ENCODE peak calls at places on chromosome X, in seven cellular contexts. One of them, this sample, is unnamed.
A peak's percentile ranks its signal among the peaks of the same experiment; 100 is the strongest.

GRCh38 chrX:140229187-140229586 is 263.9 kb upstream of the CXorf66 start:
- DNase-seq in ovary: no peak
- DNase-seq in K562: no peak
- DNase-seq in tibial nerve: no peak
- DNase-seq in upper lobe of left lung: no peak
- DNase-seq in SK-N-SH: no peak
- DNase-seq in sigmoid colon: no peak
- DNase-seq in this sample: no peak

GRCh38 chrX:100980608-100981497 is 11.3 kb downstream of the ARL13A start:
- DNase-seq in ovary: no peak
- DNase-seq in upper lobe of left lung: peak; percentile 85
- DNase-seq in tibial nerve: no peak
- DNase-seq in K562: no peak
- DNase-seq in sigmoid colon: no peak
- DNase-seq in SK-N-SH: no peak
- DNase-seq in this sample: no peak

GRCh38 chrX:136154998-136155397 is 7.7 kb downstream of the FHL1 start:
- DNase-seq in sigmoid colon: no peak
- DNase-seq in upper lobe of left lung: no peak
- DNase-seq in tibial nerve: no peak
- DNase-seq in ovary: no peak
- DNase-seq in K562: no peak
- DNase-seq in SK-N-SH: no peak
- DNase-seq in this sample: no peak

GRCh38 chrX:52425710-52426245 is 57.0 kb downstream of the XAGE2 start:
- DNase-seq in tibial nerve: no peak
- DNase-seq in K562: no peak
- DNase-seq in sigmoid colon: no peak
- DNase-seq in upper lobe of left lung: no peak
- DNase-seq in SK-N-SH: no peak
- DNase-seq in ovary: no peak
- DNase-seq in this sample: no peak

GRCh38 chrX:17033225-17033624 is 86.8 kb downstream of the REPS2 start:
- DNase-seq in SK-N-SH: no peak
- DNase-seq in upper lobe of left lung: no peak
- DNase-seq in K562: no peak
- DNase-seq in sigmoid colon: no peak
- DNase-seq in ovary: no peak
- DNase-seq in tibial nerve: no peak
- DNase-seq in this sample: no peak

GRCh38 chrX:2502668-2503519 is 2.1 kb upstream of the DHRSX start:
- DNase-seq in SK-N-SH: no peak
- DNase-seq in ovary: peak; percentile 3
- DNase-seq in K562: no peak
- DNase-seq in tibial nerve: no peak
- DNase-seq in sigmoid colon: no peak
- DNase-seq in upper lobe of left lung: peak; percentile 22
- DNase-seq in this sample: peak; percentile 37

GRCh38 chrX:727738-728621 is 97.4 kb downstream of the SHOX start:
- DNase-seq in ovary: no peak
- DNase-seq in sigmoid colon: peak; percentile 45
- DNase-seq in SK-N-SH: no peak
- DNase-seq in tibial nerve: no peak
- DNase-seq in K562: peak; percentile 13
- DNase-seq in upper lobe of left lung: no peak
- DNase-seq in this sample: no peak

GRCh38 chrX:46759645-46759974 is 692 bp upstream of the SLC9A7 start:
- DNase-seq in upper lobe of left lung: no peak
- DNase-seq in tibial nerve: no peak
- DNase-seq in sigmoid colon: no peak
- DNase-seq in ovary: no peak
- DNase-seq in K562: no peak
- DNase-seq in SK-N-SH: peak; percentile 8
- DNase-seq in this sample: no peak

GRCh38 chrX:118251251-118251650 is 94.7 kb upstream of the WDR44 start:
- DNase-seq in SK-N-SH: no peak
- DNase-seq in sigmoid colon: no peak
- DNase-seq in K562: no peak
- DNase-seq in ovary: no peak
- DNase-seq in upper lobe of left lung: no peak
- DNase-seq in tibial nerve: peak; percentile 5
- DNase-seq in this sample: no peak

GRCh38 chrX:97556359-97556758 is 672.7 kb downstream of the RPA4 start:
- DNase-seq in SK-N-SH: no peak
- DNase-seq in ovary: no peak
- DNase-seq in tibial nerve: no peak
- DNase-seq in sigmoid colon: no peak
- DNase-seq in K562: no peak
- DNase-seq in upper lobe of left lung: no peak
- DNase-seq in this sample: no peak

GRCh38 chrX:71525316-71525715 is 7.6 kb upstream of the OGT start:
- DNase-seq in tibial nerve: no peak
- DNase-seq in K562: no peak
- DNase-seq in sigmoid colon: no peak
- DNase-seq in ovary: no peak
- DNase-seq in SK-N-SH: no peak
- DNase-seq in upper lobe of left lung: no peak
- DNase-seq in this sample: no peak

GRCh38 chrX:9897761-9898161 is 69.4 kb upstream of the CLDN34 start:
- DNase-seq in tibial nerve: peak; percentile 9
- DNase-seq in sigmoid colon: no peak
- DNase-seq in ovary: no peak
- DNase-seq in upper lobe of left lung: no peak
- DNase-seq in K562: no peak
- DNase-seq in SK-N-SH: no peak
- DNase-seq in this sample: no peak

GRCh38 chrX:9895225-9895912 is 71.8 kb upstream of the CLDN34 start:
- DNase-seq in K562: no peak
- DNase-seq in tibial nerve: no peak
- DNase-seq in SK-N-SH: no peak
- DNase-seq in sigmoid colon: no peak
- DNase-seq in ovary: no peak
- DNase-seq in upper lobe of left lung: no peak
- DNase-seq in this sample: no peak

GRCh38 chrX:9905288-9905687 is 61.9 kb upstream of the CLDN34 start:
- DNase-seq in tibial nerve: no peak
- DNase-seq in upper lobe of left lung: no peak
- DNase-seq in ovary: peak; percentile 36
- DNase-seq in SK-N-SH: no peak
- DNase-seq in K562: no peak
- DNase-seq in sigmoid colon: no peak
- DNase-seq in this sample: no peak

GRCh38 chrX:9902651-9903050 is 64.5 kb upstream of the CLDN34 start:
- DNase-seq in SK-N-SH: no peak
- DNase-seq in upper lobe of left lung: no peak
- DNase-seq in K562: no peak
- DNase-seq in sigmoid colon: no peak
- DNase-seq in tibial nerve: no peak
- DNase-seq in ovary: no peak
- DNase-seq in this sample: no peak

DNA sequence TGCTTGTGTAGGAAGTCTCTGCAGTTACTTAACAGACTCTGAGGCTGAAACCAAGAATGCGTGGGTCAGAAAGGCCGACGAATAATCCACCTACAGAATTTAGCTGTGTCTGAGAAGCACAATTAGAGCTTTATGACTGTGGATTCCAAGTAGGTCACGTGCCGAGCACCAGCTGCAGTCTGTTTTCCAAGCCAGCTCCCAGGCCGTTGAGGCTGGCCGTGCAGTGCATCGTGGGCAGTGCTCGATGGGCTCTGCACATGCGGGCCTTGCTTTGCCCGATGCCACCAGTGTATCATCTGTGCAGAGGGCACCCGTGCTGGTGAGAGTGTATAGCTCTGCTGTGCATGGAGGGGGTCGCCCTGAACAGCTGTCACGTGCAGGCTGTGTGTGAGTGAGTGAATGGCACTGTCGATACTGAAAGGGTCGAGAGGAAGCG is 67.5 kb upstream of the CLDN34 start:
- DNase-seq in K562: no peak
- DNase-seq in ovary: peak; percentile 57
- DNase-seq in SK-N-SH: no peak
- DNase-seq in tibial nerve: no peak
- DNase-seq in upper lobe of left lung: no peak
- DNase-seq in sigmoid colon: peak; percentile 63
- DNase-seq in this sample: no peak
- TF ChIP-seq EP300 in K562: no peak
- TF ChIP-seq EP300 in ovary: no peak
- TF ChIP-seq EP300 in SK-N-SH: no peak
- TF ChIP-seq EP300 in tibial nerve: peak; percentile 42
- TF ChIP-seq EP300 in upper lobe of left lung: no peak
- TF ChIP-seq EP300 in sigmoid colon: no peak
- TF ChIP-seq EP300 in this sample: no peak

DNA sequence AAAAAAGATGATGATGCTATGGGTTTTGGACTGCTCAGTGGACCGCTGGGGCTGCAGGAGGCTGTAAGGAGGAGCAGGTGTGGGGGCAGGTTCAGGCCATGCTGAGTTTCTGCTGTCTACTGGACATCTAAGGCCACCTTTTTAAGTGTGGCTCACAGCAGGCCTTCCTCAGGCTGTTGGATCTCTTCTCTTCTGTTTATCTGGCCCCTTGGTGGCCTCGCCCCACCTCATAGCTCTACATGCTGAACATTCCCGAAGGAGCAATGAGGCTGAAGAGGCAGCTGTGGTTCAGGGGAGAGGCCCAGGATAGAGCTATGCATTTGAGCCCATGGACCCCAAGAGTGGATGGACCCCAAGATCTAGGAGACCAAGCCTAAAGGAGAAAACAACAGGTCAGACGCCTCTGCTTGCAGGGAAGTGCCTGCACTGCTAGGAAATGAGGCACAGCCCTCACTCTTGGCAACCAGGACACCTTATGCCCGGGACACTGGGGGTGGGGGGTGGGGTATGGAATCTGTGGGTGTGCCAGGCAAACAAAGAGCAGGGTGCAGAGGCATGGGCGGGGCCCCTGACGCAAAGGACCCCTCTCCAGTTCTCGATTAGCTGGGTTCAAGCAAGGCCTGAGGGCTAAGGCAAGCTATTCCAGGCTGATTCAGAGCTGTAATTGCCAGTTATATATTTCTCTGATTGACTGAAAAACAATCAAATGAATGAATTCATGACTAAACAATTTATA is 168.9 kb downstream of the BCOR start:
- DNase-seq in SK-N-SH: no peak
- DNase-seq in K562: no peak
- DNase-seq in upper lobe of left lung: peak; percentile 53
- DNase-seq in tibial nerve: no peak
- DNase-seq in sigmoid colon: no peak
- DNase-seq in ovary: no peak
- DNase-seq in this sample: peak; percentile 44
- H3K4me3 ChIP-seq in SK-N-SH: no peak overlapping the region
- H3K4me3 ChIP-seq in K562: no peak overlapping the region
- H3K4me3 ChIP-seq in upper lobe of left lung: no peak overlapping the region
- H3K4me3 ChIP-seq in tibial nerve: no peak overlapping the region
- H3K4me3 ChIP-seq in sigmoid colon: no peak overlapping the region
- H3K4me3 ChIP-seq in ovary: no peak overlapping the region
- H3K4me3 ChIP-seq in this sample: no peak overlapping the region

GRCh38 chrX:42996861-42997260 is 218.9 kb upstream of the PPP1R2C start:
- DNase-seq in K562: no peak
- DNase-seq in upper lobe of left lung: no peak
- DNase-seq in tibial nerve: no peak
- DNase-seq in sigmoid colon: no peak
- DNase-seq in ovary: no peak
- DNase-seq in SK-N-SH: no peak
- DNase-seq in this sample: no peak
- TF ChIP-seq EP300 in K562: no peak
- TF ChIP-seq EP300 in upper lobe of left lung: no peak
- TF ChIP-seq EP300 in tibial nerve: no peak
- TF ChIP-seq EP300 in sigmoid colon: no peak
- TF ChIP-seq EP300 in ovary: no peak
- TF ChIP-seq EP300 in SK-N-SH: no peak
- TF ChIP-seq EP300 in this sample: no peak

DNA sequence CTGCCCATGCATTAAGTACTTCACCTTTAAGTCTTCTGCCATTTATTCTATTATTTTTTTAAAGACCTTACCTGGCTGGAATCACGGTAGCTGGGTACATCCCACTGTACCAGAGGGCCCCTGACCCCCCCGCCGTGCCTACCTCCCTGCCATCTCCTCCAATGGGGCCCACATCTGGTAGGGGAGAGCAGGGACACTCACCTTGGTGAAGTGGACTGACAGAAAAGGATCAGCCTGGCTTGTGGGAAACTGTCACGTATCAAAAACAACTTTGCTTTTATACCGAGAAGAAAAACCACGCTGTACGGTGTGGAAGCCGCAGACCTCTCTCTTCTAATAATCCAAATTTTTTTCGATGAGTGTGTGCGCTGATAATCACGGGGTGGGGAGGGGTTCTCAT is at the start of gene FOXP3:
- DNase-seq in upper lobe of left lung: no peak
- DNase-seq in K562: no peak
- DNase-seq in sigmoid colon: no peak
- DNase-seq in ovary: no peak
- DNase-seq in SK-N-SH: no peak
- DNase-seq in tibial nerve: no peak
- DNase-seq in this sample: no peak
- H3K4me3 ChIP-seq in upper lobe of left lung: no peak within 1 kb of the TSS
- H3K4me3 ChIP-seq in K562: no peak within 1 kb of the TSS
- H3K4me3 ChIP-seq in sigmoid colon: no peak within 1 kb of the TSS
- H3K4me3 ChIP-seq in ovary: no peak within 1 kb of the TSS
- H3K4me3 ChIP-seq in SK-N-SH: no peak within 1 kb of the TSS
- H3K4me3 ChIP-seq in tibial nerve: no peak within 1 kb of the TSS
- H3K4me3 ChIP-seq in this sample: no peak within 1 kb of the TSS

DNA sequence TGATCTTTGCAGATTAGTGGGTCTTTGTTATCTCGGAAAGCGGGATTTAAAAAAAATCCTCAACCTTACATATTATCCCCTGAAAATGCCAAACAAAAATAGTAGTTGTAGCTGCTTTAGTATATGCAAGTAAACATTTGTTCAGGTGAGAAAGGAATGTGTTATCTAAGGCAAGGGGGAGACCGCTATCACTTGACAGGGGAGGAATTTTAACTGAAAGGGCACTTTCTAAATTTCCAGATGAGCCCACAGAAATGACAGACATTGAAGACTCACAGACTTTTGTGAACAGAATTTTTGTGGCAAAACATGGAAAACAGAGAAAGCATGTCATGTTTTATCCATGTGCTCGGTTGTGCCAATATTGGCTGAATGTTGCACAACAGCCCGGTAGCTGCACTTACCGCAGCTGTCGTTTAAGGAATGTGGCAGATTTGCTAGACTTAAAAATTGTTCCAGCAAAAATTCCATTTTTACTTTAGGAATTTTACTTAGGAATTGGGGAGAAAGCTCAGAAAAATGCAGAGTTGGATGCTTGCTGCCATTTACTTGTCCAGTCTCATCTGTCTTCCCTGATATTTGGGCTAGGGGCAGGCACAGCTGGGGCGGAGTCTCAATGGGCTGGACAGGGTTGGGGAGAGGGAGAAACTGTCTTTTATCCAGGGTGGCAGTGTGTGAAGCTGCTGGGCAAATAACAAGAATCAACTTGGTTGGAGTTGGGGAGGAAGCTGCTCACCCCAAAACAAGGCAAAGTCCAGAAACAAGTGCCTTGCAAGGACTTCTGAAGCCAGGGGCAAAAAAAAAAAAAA is 94.6 kb upstream of the RPS6KA3 start:
- DNase-seq in SK-N-SH: no peak
- DNase-seq in tibial nerve: peak; percentile 31
- DNase-seq in ovary: no peak
- DNase-seq in sigmoid colon: no peak
- DNase-seq in K562: no peak
- DNase-seq in upper lobe of left lung: peak; percentile 53
- DNase-seq in this sample: no peak
- TF ChIP-seq EP300 in SK-N-SH: no peak
- TF ChIP-seq EP300 in tibial nerve: peak; percentile 12
- TF ChIP-seq EP300 in ovary: no peak
- TF ChIP-seq EP300 in sigmoid colon: no peak
- TF ChIP-seq EP300 in K562: no peak
- TF ChIP-seq EP300 in upper lobe of left lung: no peak
- TF ChIP-seq EP300 in this sample: no peak